ENCODE peak calls at places on chromosome 7, in seven cellular contexts. R is fibroblast of lung; L is AG04449; X is uterus; D is stimulated activated CD4-positive, alpha-beta T cell treated with anti-CD3 and anti-CD28 coated beads, Interleukin-12 subunit alpha, Interleukin-12 subunit beta, amount 100 ng/mL, for 4 hours; G is glomerular endothelial cell; J is neural crest cell. Z is an unnamed sample.
A peak's percentile ranks its signal among the peaks of the same experiment; 100 is the strongest.

GRCh38 chr7:97024209-97025129 is at the start of gene DLX5:
- DNase-seq in X (no peak), L (no peak), D (no peak), G (no peak), R (peak; percentile 15), J (peak; percentile 15), Z (no peak)

GRCh38 chr7:50610521-50611277 is 45.5 kb upstream of the DDC start:
- DNase-seq in D (no peak), R (peak; percentile 28), J (no peak), X (no peak), L (no peak), G (no peak), Z (no peak)

GRCh38 chr7:50655490-50655889 is 90.3 kb upstream of the DDC start:
- DNase-seq in G (no peak), R (no peak), D (no peak), J (no peak), L (no peak), X (no peak), Z (no peak)

GRCh38 chr7:574661-575395 is 55.2 kb upstream of the PDGFA start:
- DNase-seq in G (no peak), L (no peak), R (no peak), J (no peak), D (no peak), X (no peak), Z (no peak)

GRCh38 chr7:68707146-68707545 is 891.1 kb upstream of the AUTS2 start:
- DNase-seq in X (no peak), G (no peak), L (no peak), J (no peak), D (no peak), R (no peak), Z (no peak)

GRCh38 chr7:82164813-82165212 is 278.8 kb downstream of the CACNA2D1 start:
- DNase-seq in L (peak; percentile 21), J (no peak), G (no peak), X (no peak), R (peak; percentile 82), D (no peak), Z (no peak)

GRCh38 chr7:77258593-77258992 is 59.0 kb upstream of the FGL2 start:
- DNase-seq in G (no peak), L (no peak), J (no peak), R (no peak), D (no peak), X (no peak), Z (no peak)

GRCh38 chr7:126804604-126805003 is 448.1 kb downstream of the GRM8 start:
- DNase-seq in D (no peak), L (no peak), J (no peak), G (no peak), R (no peak), X (no peak), Z (no peak)

GRCh38 chr7:105009667-105010537 is 4.1 kb upstream of the KMT2E start:
- DNase-seq in L (no peak), X (no peak), G (no peak), J (no peak), R (no peak), D (no peak), Z (no peak)

GRCh38 chr7:17144313-17144712 is 154.1 kb upstream of the AHR start:
- DNase-seq in R (no peak), D (peak; percentile 40), L (no peak), X (no peak), G (no peak), J (no peak), Z (no peak)

GRCh38 chr7:100044719-100045118 is 4.9 kb upstream of the ZSCAN21 start:
- DNase-seq in R (no peak), J (no peak), G (no peak), L (no peak), D (no peak), X (no peak), Z (no peak)

GRCh38 chr7:21450876-21451275 is 23.0 kb downstream of the SP4 start:
- DNase-seq in L (no peak), G (no peak), X (no peak), R (peak; percentile 23), D (no peak), J (no peak), Z (no peak)

GRCh38 chr7:87159538-87159937 is 7.3 kb downstream of the DMTF1 start:
- DNase-seq in X (no peak), J (no peak), L (no peak), R (no peak), D (no peak), G (no peak), Z (no peak)

GRCh38 chr7:75737856-75738603 is 711 bp downstream of the HIP1 start:
- DNase-seq in X (no peak), D (no peak), G (no peak), L (no peak), J (peak; percentile 39), R (no peak), Z (no peak)

GRCh38 chr7:123836656-123837055 is 8.3 kb upstream of the HYAL4 start:
- DNase-seq in G (no peak), J (no peak), X (no peak), R (no peak), D (no peak), L (no peak), Z (no peak)

GRCh38 chr7:41188163-41189130 is 514.4 kb downstream of the INHBA start:
- DNase-seq in X (no peak), J (no peak), D (no peak), R (peak; percentile 70), L (peak; percentile 69), G (peak; percentile 73), Z (no peak)

GRCh38 chr7:22184549-22185199 is 172.3 kb downstream of the RAPGEF5 start:
- DNase-seq in L (no peak), J (no peak), X (no peak), D (no peak), G (no peak), R (no peak), Z (no peak)

GRCh38 chr7:4159761-4160554 is 522.1 kb upstream of the FOXK1 start:
- DNase-seq in X (no peak), D (no peak), L (no peak), G (no peak), J (no peak), R (no peak), Z (no peak)

GRCh38 chr7:67422601-67423000 is 426.0 kb downstream of the TYW1 start:
- DNase-seq in X (no peak), D (no peak), J (no peak), L (no peak), G (no peak), R (no peak), Z (no peak)

GRCh38 chr7:152383341-152384234 is 52.2 kb downstream of the KMT2C start:
- DNase-seq in L (peak; percentile 63), X (no peak), J (no peak), D (peak; percentile 6), G (no peak), R (peak; percentile 94), Z (no peak)

GRCh38 chr7:43396193-43396747 is 186.6 kb upstream of the STK17A start:
- DNase-seq in D (no peak), L (no peak), R (no peak), X (no peak), G (no peak), J (no peak), Z (no peak)

GRCh38 chr7:18996583-18996982 is 120.9 kb downstream of the TWIST1 start:
- DNase-seq in R (peak; percentile 20), L (no peak), J (no peak), G (no peak), X (no peak), D (no peak), Z (no peak)

GRCh38 chr7:158570449-158571170 is 17.0 kb downstream of the PTPRN2 start:
- DNase-seq in G (no peak), X (no peak), J (no peak), R (no peak), L (no peak), D (no peak), Z (no peak)

GRCh38 chr7:24052572-24053223 is 231.3 kb upstream of the NPY start:
- DNase-seq in X (no peak), G (no peak), R (peak; percentile 70), D (no peak), L (peak; percentile 65), J (no peak), Z (no peak)

GRCh38 chr7:100509213-100509612 is 25.5 kb downstream of the NYAP1 start:
- DNase-seq in L (peak; percentile 76), J (no peak), D (no peak), G (no peak), R (peak; percentile 71), X (peak; percentile 41), Z (no peak)

Z was measured in type B pancreatic cell.